ENCODE peak calls at places on chromosomes 4 and X, in eight cellular contexts. D, C, Y, L, O, S, X and Z are unnamed samples.

GRCh38 chr4:95190751-95191436 is 357.9 kb downstream of the UNC5C start:
- DNase-seq in L (no peak), Y (no peak), X (no peak), S (no peak), C (no peak), D (no peak), O (no peak), Z (no peak)

GRCh38 chr4:54016504-54016903 is 47.9 kb downstream of the CHIC2 start:
- DNase-seq in D (no peak), Y (no peak), C (peak), L (no peak), S (no peak), X (no peak), O (no peak), Z (no peak)

GRCh38 chrX:129600981-129601424 is 53.8 kb downstream of the APLN start:
- DNase-seq in O (peak), Y (no peak), D (peak), S (no peak), C (peak), L (peak), X (no peak), Z (no peak)

GRCh38 chr4:33467291-33467690 is 2747.1 kb downstream of the PCDH7 start:
- DNase-seq in Y (no peak), L (no peak), S (no peak), C (no peak), O (no peak), X (no peak), D (no peak), Z (no peak)

GRCh38 chrX:115642895-115643530 is 82.0 kb downstream of the PLS3 start:
- DNase-seq in D (peak), L (peak), Y (peak), X (no peak), C (peak), O (peak), S (no peak), Z (peak)

GRCh38 chr4:33658971-33659370 is 2585.3 kb downstream of the ARAP2 start:
- DNase-seq in X (no peak), Y (no peak), C (no peak), D (no peak), L (no peak), S (no peak), O (no peak), Z (no peak)

GRCh38 chr4:102554482-102554881 is 53.3 kb downstream of the NFKB1 start:
- DNase-seq in O (no peak), C (no peak), D (peak), L (no peak), S (no peak), X (peak), Y (no peak), Z (no peak)

GRCh38 chr4:47551682-47552081 is 66.6 kb downstream of the ATP10D start:
- DNase-seq in L (no peak), X (no peak), O (no peak), C (no peak), S (no peak), D (peak), Y (no peak), Z (no peak)